ENCODE peak calls at places on chromosomes 2 and 18, in five cellular contexts. One of them, this sample, is unnamed.

GRCh38 chr2:88429929-88430328 is 22.6 kb downstream of the FOXI3 start:
- DNase-seq in MM.1S: no peak
- DNase-seq in PC-3: no peak
- DNase-seq in HCT116: no peak
- DNase-seq in GM23248: no peak
- DNase-seq in this sample: no peak

GRCh38 chr2:43818761-43819160 is 19.9 kb downstream of the ABCG5 start:
- DNase-seq in MM.1S: no peak
- DNase-seq in PC-3: peak
- DNase-seq in HCT116: peak
- DNase-seq in GM23248: peak
- DNase-seq in this sample: no peak

GRCh38 chr2:233336541-233336940 is 17.8 kb upstream of the DGKD start:
- DNase-seq in MM.1S: no peak
- DNase-seq in PC-3: no peak
- DNase-seq in HCT116: no peak
- DNase-seq in GM23248: no peak
- DNase-seq in this sample: no peak

GRCh38 chr2:39632871-39633270 is 32.8 kb upstream of the TMEM178A start:
- DNase-seq in MM.1S: no peak
- DNase-seq in PC-3: peak
- DNase-seq in HCT116: no peak
- DNase-seq in GM23248: peak
- DNase-seq in this sample: peak

GRCh38 chr2:30178618-30179404 is 32.0 kb downstream of the YPEL5 start:
- DNase-seq in MM.1S: no peak
- DNase-seq in PC-3: no peak
- DNase-seq in HCT116: no peak
- DNase-seq in GM23248: peak
- DNase-seq in this sample: no peak

GRCh38 chr2:84427235-84428138 is 31.6 kb downstream of the SUCLG1 start:
- DNase-seq in MM.1S: no peak
- DNase-seq in PC-3: no peak
- DNase-seq in HCT116: no peak
- DNase-seq in GM23248: peak
- DNase-seq in this sample: no peak

GRCh38 chr2:32702303-32703064 is 74.6 kb downstream of the TTC27 start:
- DNase-seq in MM.1S: no peak
- DNase-seq in PC-3: no peak
- DNase-seq in HCT116: no peak
- DNase-seq in GM23248: no peak
- DNase-seq in this sample: no peak

GRCh38 chr2:195364015-195364965 is 292.7 kb upstream of the SLC39A10 start:
- DNase-seq in MM.1S: no peak
- DNase-seq in PC-3: peak
- DNase-seq in HCT116: no peak
- DNase-seq in GM23248: peak
- DNase-seq in this sample: no peak

GRCh38 chr2:193847140-193847539 is 1652.4 kb upstream of the TMEFF2 start:
- DNase-seq in MM.1S: no peak
- DNase-seq in PC-3: peak
- DNase-seq in HCT116: no peak
- DNase-seq in GM23248: peak
- DNase-seq in this sample: no peak

GRCh38 chr2:192053921-192054320 is 140.8 kb downstream of the TMEFF2 start:
- DNase-seq in MM.1S: no peak
- DNase-seq in PC-3: no peak
- DNase-seq in HCT116: no peak
- DNase-seq in GM23248: no peak
- DNase-seq in this sample: no peak

GRCh38 chr2:2024751-2025481 is 280.6 kb upstream of the PXDN start:
- DNase-seq in MM.1S: no peak
- DNase-seq in PC-3: no peak
- DNase-seq in HCT116: no peak
- DNase-seq in GM23248: no peak
- DNase-seq in this sample: no peak

GRCh38 chr2:40384714-40385113 is 67.2 kb downstream of the SLC8A1 start:
- DNase-seq in MM.1S: no peak
- DNase-seq in PC-3: peak
- DNase-seq in HCT116: no peak
- DNase-seq in GM23248: peak
- DNase-seq in this sample: no peak

GRCh38 chr2:30410217-30410616 is 36.8 kb upstream of the LCLAT1 start:
- DNase-seq in MM.1S: no peak
- DNase-seq in PC-3: peak
- DNase-seq in HCT116: no peak
- DNase-seq in GM23248: peak
- DNase-seq in this sample: no peak

GRCh38 chr2:68426885-68427579 is 40.1 kb downstream of the FBXO48 start:
- DNase-seq in MM.1S: peak
- DNase-seq in PC-3: peak
- DNase-seq in HCT116: no peak
- DNase-seq in GM23248: no peak
- DNase-seq in this sample: no peak

GRCh38 chr2:45771251-45771650 is 119.8 kb downstream of the PRKCE start:
- DNase-seq in MM.1S: no peak
- DNase-seq in PC-3: no peak
- DNase-seq in HCT116: no peak
- DNase-seq in GM23248: peak
- DNase-seq in this sample: peak

GRCh38 chr18:24231773-24232735 is 93.2 kb downstream of the CABYR start:
- DNase-seq in MM.1S: no peak
- DNase-seq in PC-3: peak
- DNase-seq in HCT116: no peak
- DNase-seq in GM23248: peak
- DNase-seq in this sample: no peak

GRCh38 chr2:159077869-159078268 is 109.4 kb downstream of the TANC1 start:
- DNase-seq in MM.1S: no peak
- DNase-seq in PC-3: no peak
- DNase-seq in HCT116: no peak
- DNase-seq in GM23248: no peak
- DNase-seq in this sample: no peak

GRCh38 chr18:54717673-54718435 is 110.4 kb upstream of the RAB27B start:
- DNase-seq in MM.1S: peak
- DNase-seq in PC-3: no peak
- DNase-seq in HCT116: no peak
- DNase-seq in GM23248: no peak
- DNase-seq in this sample: peak

GRCh38 chr18:55265916-55266488 is 306.7 kb upstream of the CCDC68 start:
- DNase-seq in MM.1S: no peak
- DNase-seq in PC-3: peak
- DNase-seq in HCT116: no peak
- DNase-seq in GM23248: peak
- DNase-seq in this sample: no peak

GRCh38 chr18:33751613-33752221 is 173.7 kb downstream of the ASXL3 start:
- DNase-seq in MM.1S: peak
- DNase-seq in PC-3: peak
- DNase-seq in HCT116: no peak
- DNase-seq in GM23248: peak
- DNase-seq in this sample: peak

GRCh38 chr2:192196451-192197194 is 1.9 kb upstream of the TMEFF2 start:
- DNase-seq in MM.1S: no peak
- DNase-seq in PC-3: no peak
- DNase-seq in HCT116: no peak
- DNase-seq in GM23248: peak
- DNase-seq in this sample: peak

GRCh38 chr2:191929288-191929687 is 82.4 kb upstream of the CAVIN2 start:
- DNase-seq in MM.1S: no peak
- DNase-seq in PC-3: no peak
- DNase-seq in HCT116: no peak
- DNase-seq in GM23248: no peak
- DNase-seq in this sample: no peak

GRCh38 chr2:74226648-74227213 is 28.3 kb downstream of the MTHFD2 start:
- DNase-seq in MM.1S: no peak
- DNase-seq in PC-3: no peak
- DNase-seq in HCT116: no peak
- DNase-seq in GM23248: peak
- DNase-seq in this sample: no peak

GRCh38 chr2:951224-952006 is 766 bp downstream of the SNTG2 start:
- DNase-seq in MM.1S: no peak
- DNase-seq in PC-3: no peak
- DNase-seq in HCT116: no peak
- DNase-seq in GM23248: peak
- DNase-seq in this sample: peak
- TF ChIP-seq EZH2 in MM.1S: no peak
- TF ChIP-seq EZH2 in PC-3: no peak
- TF ChIP-seq EZH2 in HCT116: no peak
- TF ChIP-seq EZH2 in GM23248: no peak
- TF ChIP-seq EZH2 in this sample: peak

GRCh38 chr2:172430671-172431070 is 3.3 kb downstream of the ITGA6 start:
- DNase-seq in MM.1S: no peak
- DNase-seq in PC-3: peak
- DNase-seq in HCT116: peak
- DNase-seq in GM23248: peak
- DNase-seq in this sample: no peak
- H3K9ac ChIP-seq in MM.1S: no peak
- H3K9ac ChIP-seq in PC-3: no peak
- H3K9ac ChIP-seq in HCT116: peak
- H3K9ac ChIP-seq in GM23248: no peak
- H3K9ac ChIP-seq in this sample: no peak

DNA sequence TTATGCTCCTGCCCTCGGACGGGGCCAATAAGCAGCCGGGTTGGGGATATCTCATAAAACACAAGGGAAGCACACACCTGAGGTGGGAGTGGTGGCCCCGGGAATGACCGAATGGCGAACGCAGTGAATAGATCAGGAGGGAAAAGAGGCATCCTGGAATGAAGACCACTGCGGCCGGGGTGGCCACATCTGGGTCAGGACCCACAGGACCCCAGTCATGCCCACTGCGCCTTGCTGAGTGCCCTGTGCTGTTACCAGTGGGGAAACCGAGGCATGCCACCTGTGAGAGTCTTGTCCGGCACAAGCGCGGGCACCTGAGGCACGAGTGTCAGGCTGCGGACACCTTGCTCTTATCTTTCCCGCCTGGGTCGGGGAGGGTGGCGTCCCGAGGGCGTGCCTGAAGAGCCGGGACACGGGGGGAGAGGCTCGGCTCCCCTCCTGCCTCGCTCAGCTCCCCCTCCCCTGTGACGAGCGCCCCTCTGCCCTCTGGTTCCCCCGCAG is 1.6 kb downstream of the PDCD1 start:
- DNase-seq in MM.1S: no peak
- DNase-seq in PC-3: no peak
- DNase-seq in HCT116: no peak
- DNase-seq in GM23248: no peak
- DNase-seq in this sample: no peak
- TF ChIP-seq EZH2phosphoT487 in MM.1S: no peak
- TF ChIP-seq EZH2phosphoT487 in PC-3: no peak
- TF ChIP-seq EZH2phosphoT487 in HCT116: no peak
- TF ChIP-seq EZH2phosphoT487 in GM23248: no peak
- TF ChIP-seq EZH2phosphoT487 in this sample: no peak

DNA sequence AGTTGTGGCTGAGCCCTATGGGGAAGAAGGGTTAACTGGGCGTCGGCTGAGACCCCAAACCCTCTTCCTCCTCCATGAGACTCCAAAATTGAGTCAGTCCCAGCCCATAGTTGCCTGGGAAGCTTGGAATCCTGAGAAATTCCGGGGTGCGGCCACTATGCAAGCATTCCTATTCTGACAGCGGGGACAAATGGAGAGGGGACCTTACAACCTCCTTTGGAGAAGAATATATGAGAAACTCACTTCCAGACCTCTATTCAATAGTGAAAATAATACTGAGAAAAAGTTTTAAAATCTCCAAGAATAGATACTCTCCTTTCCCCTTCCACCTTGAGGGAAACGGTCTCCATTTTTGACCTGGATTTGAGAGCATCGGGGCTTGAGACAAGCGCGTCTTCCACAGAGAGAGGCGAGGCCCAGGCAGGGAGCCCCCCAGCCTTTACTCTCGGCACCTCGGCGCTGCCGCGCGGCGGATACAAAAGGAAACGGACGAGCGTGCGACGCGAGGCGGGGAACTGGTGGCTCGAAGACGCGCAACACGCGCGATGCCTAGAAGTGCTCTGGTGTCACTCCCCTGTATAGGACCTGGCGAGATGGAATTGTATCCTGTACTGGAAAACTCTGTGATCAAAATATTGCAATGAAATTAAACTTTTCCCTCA is 11.1 kb downstream of the NR4A2 start:
- DNase-seq in MM.1S: no peak
- DNase-seq in PC-3: no peak
- DNase-seq in HCT116: no peak
- DNase-seq in GM23248: peak
- DNase-seq in this sample: peak
- TF ChIP-seq EZH2 in MM.1S: no peak
- TF ChIP-seq EZH2 in PC-3: no peak
- TF ChIP-seq EZH2 in HCT116: no peak
- TF ChIP-seq EZH2 in GM23248: peak
- TF ChIP-seq EZH2 in this sample: peak

GRCh38 chr2:71455011-71455740 is 1.8 kb downstream of the DYSF start:
- DNase-seq in MM.1S: no peak
- DNase-seq in PC-3: no peak
- DNase-seq in HCT116: no peak
- DNase-seq in GM23248: no peak
- DNase-seq in this sample: no peak
- H3K9ac ChIP-seq in MM.1S: no peak
- H3K9ac ChIP-seq in PC-3: no peak
- H3K9ac ChIP-seq in HCT116: no peak
- H3K9ac ChIP-seq in GM23248: no peak
- H3K9ac ChIP-seq in this sample: no peak